ENCODE peak calls at places on chromosomes 4 and X, in five cellular contexts. Y is ovary; N is cardiac fibroblast; Z is AG10803; I is CD4-positive, alpha-beta T cell. Q is an unnamed sample.

GRCh38 chr4:187256897-187257296 is 533.2 kb upstream of the FAT1 start:
- DNase-seq in Y (no peak), N (no peak), Z (no peak), I (no peak), Q (no peak)

GRCh38 chr4:110163327-110164070 is 34.9 kb downstream of the ELOVL6 start:
- DNase-seq in Y (no peak), N (peak), Z (peak), I (no peak), Q (no peak)

GRCh38 chrX:119155416-119156035 is 27.9 kb upstream of the KIAA1210 start:
- DNase-seq in Y (no peak), N (peak), Z (peak), I (no peak), Q (no peak)

GRCh38 chr4:108877821-108878220 is 115.0 kb upstream of the ETNPPL start:
- DNase-seq in Y (no peak), N (no peak), Z (no peak), I (no peak), Q (no peak)

GRCh38 chr4:121256887-121257426 is 92.8 kb upstream of the TNIP3 start:
- DNase-seq in Y (no peak), N (peak), Z (no peak), I (no peak), Q (no peak)

GRCh38 chr4:40143926-40144508 is 52.8 kb upstream of the RHOH start:
- DNase-seq in Y (no peak), N (no peak), Z (no peak), I (no peak), Q (no peak)

GRCh38 chr4:81472249-81473085 is 760 bp upstream of the RASGEF1B start:
- DNase-seq in Y (peak), N (peak), Z (peak), I (no peak), Q (no peak)

GRCh38 chrX:292900-293897 is 12.0 kb downstream of the PLCXD1 start:
- DNase-seq in Y (peak), N (no peak), Z (no peak), I (no peak), Q (no peak)

GRCh38 chr4:39730067-39730466 is 32.1 kb downstream of the UBE2K start:
- DNase-seq in Y (no peak), N (peak), Z (peak), I (no peak), Q (no peak)

GRCh38 chrX:29231800-29232199 is 644.6 kb downstream of the IL1RAPL1 start:
- DNase-seq in Y (no peak), N (peak), Z (no peak), I (no peak), Q (no peak)

GRCh38 chr4:65367306-65367705 is 303.0 kb downstream of the EPHA5 start:
- DNase-seq in Y (no peak), N (peak), Z (no peak), I (no peak), Q (no peak)

GRCh38 chr4:61527886-61528285 is 327.8 kb downstream of the ADGRL3 start:
- DNase-seq in Y (no peak), N (no peak), Z (no peak), I (no peak), Q (no peak)

GRCh38 chrX:115518113-115518512 is 42.9 kb upstream of the PLS3 start:
- DNase-seq in Y (no peak), N (no peak), Z (no peak), I (no peak), Q (no peak)

GRCh38 chrX:22081475-22082092 is 49.5 kb downstream of the PHEX start:
- DNase-seq in Y (peak), N (peak), Z (peak), I (peak), Q (no peak)

GRCh38 chrX:102651968-102652744 is 873 bp downstream of the GPRASP1 start:
- DNase-seq in Y (peak), N (peak), Z (peak), I (peak), Q (no peak)

GRCh38 chrX:103356023-103356798 is at the start of gene TCEAL9:
- DNase-seq in Y (peak), N (peak), Z (peak), I (no peak), Q (no peak)

GRCh38 chr4:151184523-151185458 is 85.4 kb downstream of the RPS3A start:
- DNase-seq in Y (no peak), N (peak), Z (peak), I (no peak), Q (no peak)

GRCh38 chrX:21176927-21177571 is 197.2 kb upstream of the CNKSR2 start:
- DNase-seq in Y (no peak), N (peak), Z (peak), I (no peak), Q (no peak)

GRCh38 chr4:37770016-37770415 is 56.5 kb upstream of the PGM2 start:
- DNase-seq in Y (no peak), N (peak), Z (peak), I (no peak), Q (no peak)

GRCh38 chr4:125393825-125394224 is 79.1 kb downstream of the FAT4 start:
- DNase-seq in Y (no peak), N (no peak), Z (no peak), I (no peak), Q (no peak)

GRCh38 chr4:26076000-26076587 is 162.1 kb downstream of the SMIM20 start:
- DNase-seq in Y (no peak), N (peak), Z (peak), I (no peak), Q (no peak)

GRCh38 chr4:58456727-58457384 is 1346.7 kb upstream of the IGFBP7 start:
- DNase-seq in Y (no peak), N (no peak), Z (no peak), I (no peak), Q (no peak)

GRCh38 chr4:41882622-41883347 is 52.4 kb upstream of the TMEM33 start:
- DNase-seq in Y (no peak), N (peak), Z (peak), I (peak), Q (no peak)

GRCh38 chr4:128810331-128810870 is 901 bp downstream of the JADE1 start:
- DNase-seq in Y (peak), N (peak), Z (no peak), I (peak), Q (no peak)

GRCh38 chrX:109847257-109848187 is 114.5 kb upstream of the ACSL4 start:
- DNase-seq in Y (no peak), N (peak), Z (peak), I (no peak), Q (no peak)

GRCh38 chr4:175273995-175274753 is 356.0 kb downstream of the ADAM29 start:
- DNase-seq in Y (no peak), N (peak), Z (peak), I (no peak), Q (no peak)

GRCh38 chrX:136457303-136457917 is 30.3 kb upstream of the BRS3 start:
- DNase-seq in Y (no peak), N (no peak), Z (no peak), I (no peak), Q (no peak)

GRCh38 chr4:105145059-105145912 is 1.4 kb upstream of the TET2 start:
- DNase-seq in Y (no peak), N (no peak), Z (no peak), I (no peak), Q (no peak)

DNA sequence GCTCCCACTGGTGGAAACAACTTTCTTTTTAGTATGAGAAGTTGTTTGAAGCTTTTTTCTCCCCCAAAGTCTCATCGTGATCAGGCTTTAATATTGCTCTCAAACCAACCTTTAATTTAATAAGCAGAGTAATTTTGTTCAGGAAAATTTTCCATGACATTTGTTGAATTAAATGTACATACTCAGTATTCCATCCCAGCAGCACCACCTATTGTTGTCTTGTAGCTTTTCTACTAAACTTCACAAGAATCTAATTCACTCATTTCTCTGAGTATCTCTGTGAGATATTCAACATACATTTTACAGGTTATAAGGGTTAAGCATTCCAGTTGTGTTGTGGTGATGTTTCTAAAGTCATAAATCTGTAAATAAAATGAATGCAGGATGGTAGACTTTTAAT is 218.3 kb upstream of the HAND2 start:
- DNase-seq in Y (no peak), N (peak), Z (peak), I (no peak), Q (no peak)
- TF ChIP-seq CTCF in Y (no peak), N (peak), Z (no peak), I (no peak), Q (no peak)

GRCh38 chrX:42710452-42710851 is 67.5 kb downstream of the PPP1R2C start:
- DNase-seq in Y (no peak), N (no peak), Z (no peak), I (no peak), Q (no peak)

GRCh38 chrX:42720209-42720608 is 57.8 kb downstream of the PPP1R2C start:
- DNase-seq in Y (no peak), N (no peak), Z (no peak), I (no peak), Q (no peak)

GRCh38 chrX:42715689-42716022 is 62.3 kb downstream of the PPP1R2C start:
- DNase-seq in Y (no peak), N (no peak), Z (no peak), I (no peak), Q (no peak)

DNA sequence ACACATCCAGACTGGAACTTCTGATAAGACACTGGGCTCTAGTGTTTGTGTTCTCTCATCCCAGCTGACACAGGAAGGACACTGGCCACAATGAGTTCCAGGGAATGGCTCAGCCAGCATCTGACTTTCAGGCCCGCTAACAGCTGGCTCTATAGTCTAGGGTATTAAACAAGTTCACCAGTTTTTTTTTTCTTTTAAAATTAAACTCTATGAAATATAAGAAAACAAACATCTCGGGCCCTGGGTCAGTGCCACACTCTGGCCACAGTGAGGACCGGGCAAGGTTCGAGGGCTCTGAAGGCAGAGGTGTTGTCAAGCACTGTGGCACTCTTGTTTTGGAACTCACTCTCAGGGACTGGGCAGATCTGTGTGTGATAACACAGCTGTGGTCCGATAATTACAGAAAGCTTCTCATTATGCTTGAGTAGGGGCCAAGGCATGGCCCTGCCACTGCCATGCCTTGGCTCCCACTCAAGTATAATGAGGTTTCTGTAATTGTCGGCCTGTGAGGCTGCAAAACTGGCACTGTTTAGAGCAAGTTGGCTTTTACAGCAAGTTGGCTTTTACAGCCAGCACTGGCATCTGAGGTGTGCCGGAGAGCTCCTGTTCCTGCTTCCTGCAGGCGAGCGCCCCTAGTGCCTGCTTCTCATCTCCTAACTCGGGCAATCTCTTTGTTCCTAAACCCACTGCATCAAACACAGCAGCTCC is 62.8 kb downstream of the PPP1R2C start:
- DNase-seq in Y (no peak), N (no peak), Z (no peak), I (peak), Q (no peak)
- TF ChIP-seq CTCF in Y (no peak), N (peak), Z (no peak), I (peak), Q (peak)

DNA sequence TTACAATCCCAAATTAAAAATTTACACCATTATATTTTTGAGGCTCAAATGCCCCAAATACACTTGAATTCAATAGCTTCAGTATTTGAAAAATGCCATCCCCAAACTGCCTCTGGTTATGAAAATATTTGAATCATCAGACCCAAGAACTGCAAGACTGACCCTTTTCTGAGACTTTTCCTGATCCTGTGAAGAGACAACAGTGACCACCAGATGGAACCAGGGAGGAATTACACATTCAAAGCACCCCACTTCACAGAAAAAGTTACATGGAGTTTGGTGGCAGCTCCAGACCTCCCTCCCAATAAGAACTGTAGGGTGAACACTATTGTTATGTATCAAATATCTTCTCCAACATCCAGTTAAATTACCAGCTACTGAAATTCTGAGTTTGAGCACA is 44.0 kb upstream of the SCD5 start:
- DNase-seq in Y (no peak), N (peak), Z (peak), I (no peak), Q (no peak)
- TF ChIP-seq CTCF in Y (no peak), N (peak), Z (peak), I (no peak), Q (no peak)

DNA sequence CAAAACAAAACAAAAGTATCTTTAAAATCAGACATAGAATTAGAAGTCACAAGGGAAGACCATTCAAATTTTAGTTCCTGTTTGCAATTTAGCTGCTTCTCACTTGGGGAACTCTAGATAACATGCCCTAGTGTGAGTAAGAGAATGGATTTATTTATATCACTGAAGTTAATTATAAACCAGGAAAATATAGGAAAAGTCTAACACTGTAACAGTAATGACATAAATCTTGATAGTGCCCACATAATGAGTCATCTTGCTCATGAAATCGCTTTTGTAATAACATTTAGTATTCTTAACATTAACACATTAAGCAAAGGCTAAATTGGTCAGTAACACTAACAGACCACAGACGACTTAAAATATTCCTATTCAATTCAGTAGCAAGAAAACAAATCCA is 710.7 kb downstream of the STPG2 start:
- DNase-seq in Y (no peak), N (no peak), Z (no peak), I (no peak), Q (no peak)
- TF ChIP-seq CTCF in Y (no peak), N (no peak), Z (no peak), I (no peak), Q (no peak)

GRCh38 chr4:139229534-139230039 is 50.4 kb downstream of the MGARP start:
- DNase-seq in Y (no peak), N (peak), Z (peak), I (no peak), Q (peak)
- TF ChIP-seq CTCF in Y (peak), N (peak), Z (peak), I (peak), Q (peak)

DNA sequence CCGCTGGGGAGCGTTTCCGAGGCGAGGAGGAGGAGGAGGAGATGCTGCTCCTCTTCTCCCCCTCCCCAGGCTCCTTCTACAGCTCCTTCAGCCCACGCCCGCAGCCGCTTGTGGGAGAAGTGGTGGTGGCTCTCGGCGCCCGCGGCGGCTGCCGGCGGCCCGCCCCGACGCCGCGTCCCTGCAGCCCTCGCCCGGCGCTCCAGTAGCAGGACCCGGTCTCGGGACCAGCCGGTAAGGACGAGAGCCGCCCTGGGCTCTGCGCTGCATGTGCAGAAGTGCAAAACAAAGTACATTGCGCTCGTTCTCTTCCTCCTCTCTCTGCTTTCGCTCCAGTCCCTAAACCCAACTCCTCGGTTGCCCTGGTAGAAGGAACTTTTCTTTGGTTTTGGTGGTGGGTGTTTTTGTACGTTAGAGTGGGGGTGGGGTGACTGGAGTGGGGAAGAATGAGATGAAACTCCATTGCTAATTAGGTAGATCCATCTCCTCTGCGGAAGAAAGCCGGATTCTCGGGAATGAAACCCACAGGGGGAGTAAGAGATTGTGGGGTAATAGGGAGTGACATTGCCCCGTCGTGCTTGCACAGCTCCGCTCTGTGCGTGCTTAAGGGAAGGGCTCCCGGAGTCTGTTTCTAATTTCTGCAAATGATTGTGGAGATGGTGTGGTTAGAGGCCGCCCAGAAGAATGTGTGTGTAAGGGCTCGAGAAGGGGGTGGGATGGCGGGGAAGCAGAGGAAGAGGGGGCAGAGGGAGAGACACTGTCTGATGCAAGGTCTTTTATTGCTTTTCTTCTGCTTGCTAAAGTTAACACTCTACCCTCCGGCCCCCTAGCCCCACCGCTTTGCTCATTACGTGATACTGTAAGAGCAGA is 677 bp downstream of the PTPN13 start:
- DNase-seq in Y (peak), N (peak), Z (peak), I (peak), Q (no peak)
- TF ChIP-seq CTCF in Y (no peak), N (peak), Z (peak), I (no peak), Q (no peak)

GRCh38 chrX:78092296-78092695 is 11.8 kb upstream of the PGK1 start:
- DNase-seq in Y (no peak), N (peak), Z (peak), I (no peak), Q (no peak)
- TF ChIP-seq CTCF in Y (no peak), N (peak), Z (peak), I (no peak), Q (no peak)

GRCh38 chr4:168857009-168857408 is 153.0 kb downstream of the CBR4 start:
- DNase-seq in Y (no peak), N (no peak), Z (no peak), I (no peak), Q (no peak)
- TF ChIP-seq CTCF in Y (no peak), N (no peak), Z (peak), I (no peak), Q (no peak)

DNA sequence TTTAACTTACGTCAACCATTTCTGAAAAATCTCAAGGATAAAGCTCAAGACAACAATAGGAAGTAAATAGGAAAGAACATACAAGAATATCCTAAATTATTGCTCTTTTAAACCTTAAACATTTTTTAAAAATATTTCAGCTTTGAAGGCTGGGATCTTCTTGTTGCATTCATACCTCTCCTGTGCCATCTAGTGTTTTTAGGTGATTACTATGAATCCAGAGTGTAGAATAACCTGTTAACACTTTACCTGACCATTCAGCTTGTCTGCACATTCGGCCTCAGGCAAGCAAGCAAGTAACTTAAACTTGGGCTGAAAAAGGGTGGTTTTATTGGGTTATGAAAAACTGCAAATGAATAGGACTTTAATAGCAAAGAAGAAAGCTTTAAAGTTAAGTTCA is 507.8 kb upstream of the INTU start:
- DNase-seq in Y (no peak), N (peak), Z (peak), I (no peak), Q (no peak)
- TF ChIP-seq CTCF in Y (no peak), N (no peak), Z (peak), I (no peak), Q (peak)

GRCh38 chr4:164109517-164109916 is 615.0 kb downstream of the TMA16 start:
- DNase-seq in Y (no peak), N (no peak), Z (no peak), I (no peak), Q (no peak)

GRCh38 chr4:164108971-164109370 is 614.5 kb downstream of the TMA16 start:
- DNase-seq in Y (no peak), N (no peak), Z (no peak), I (no peak), Q (no peak)
- TF ChIP-seq CTCF in Y (no peak), N (no peak), Z (no peak), I (no peak), Q (no peak)